ENCODE peak calls at places on chromosome 10, in six cellular contexts. W is body of pancreas; N is CD8-positive, alpha-beta T cell; C is cardiac muscle cell; R is transverse colon; Z is suprapubic skin. A is an unnamed sample. For H3K4me1 and H3K36me3, the result is how much of the 10 kb centered on the place peaks cover.

GRCh38 chr10:126294451-126294850 is 93.8 kb downstream of the ADAM12 start:
- DNase-seq in W (no peak), R (no peak), C (no peak), Z (no peak), N (no peak), A (no peak)

GRCh38 chr10:119817991-119818888 is 54.4 kb downstream of the MCMBP start:
- DNase-seq in Z (peak), W (peak), C (peak), N (no peak), R (peak), A (peak)

GRCh38 chr10:74932648-74933047 is 106.2 kb downstream of the KAT6B start:
- DNase-seq in R (peak), Z (no peak), N (no peak), W (peak), C (no peak), A (no peak)

GRCh38 chr10:47058961-47059391 is 147.7 kb downstream of the PTPN20 start:
- DNase-seq in C (no peak), N (no peak), R (no peak), W (no peak), Z (peak), A (peak)

GRCh38 chr10:63633677-63634487 is 112.7 kb downstream of the REEP3 start:
- DNase-seq in Z (no peak), C (peak), R (no peak), W (no peak), N (no peak), A (no peak)

GRCh38 chr10:114087655-114088054 is 44.0 kb downstream of the ADRB1 start:
- DNase-seq in Z (no peak), R (no peak), C (no peak), N (no peak), W (no peak), A (no peak)

GRCh38 chr10:58951750-58952149 is 224.7 kb upstream of the PHYHIPL start:
- DNase-seq in N (no peak), R (no peak), Z (no peak), C (no peak), W (no peak), A (no peak)

GRCh38 chr10:83930-84530 is 34.9 kb upstream of the TUBB8 start:
- DNase-seq in R (no peak), C (no peak), Z (no peak), N (no peak), W (no peak), A (no peak)

GRCh38 chr10:29681700-29682444 is 47.1 kb upstream of the SVIL start:
- DNase-seq in C (no peak), N (peak), W (no peak), R (no peak), Z (no peak), A (peak)

GRCh38 chr10:84510121-84510520 is 181.7 kb downstream of the CCSER2 start:
- DNase-seq in N (no peak), W (no peak), Z (no peak), R (no peak), C (no peak), A (no peak)

GRCh38 chr10:110344622-110345021 is 39.9 kb upstream of the SMNDC1 start:
- DNase-seq in W (no peak), Z (no peak), C (no peak), R (no peak), N (no peak), A (no peak)

GRCh38 chr10:28722065-28722803 is 44.9 kb downstream of the BAMBI start:
- DNase-seq in Z (no peak), N (no peak), W (peak), R (peak), C (peak), A (peak)

GRCh38 chr10:46293228-46293627 is 6.4 kb downstream of the ANTXRL start:
- DNase-seq in Z (no peak), N (no peak), C (no peak), W (no peak), R (no peak), A (peak)

GRCh38 chr10:28171468-28172235 is 131.2 kb downstream of the MPP7 start:
- DNase-seq in Z (no peak), N (no peak), R (no peak), C (no peak), W (no peak), A (no peak)

GRCh38 chr10:43342279-43343125 is 28.9 kb upstream of the FXYD4 start:
- DNase-seq in Z (no peak), N (no peak), R (no peak), W (no peak), C (no peak), A (no peak)

GRCh38 chr10:45000764-45001381 is at the start of gene ZNF22:
- DNase-seq in R (peak), W (peak), N (peak), C (peak), Z (no peak), A (peak)

GRCh38 chr10:130341325-130341724 is 205.1 kb downstream of the GLRX3 start:
- DNase-seq in C (peak), N (no peak), R (no peak), W (peak), Z (no peak), A (no peak)

GRCh38 chr10:68471063-68471585 is 649 bp downstream of the DNA2 start:
- DNase-seq in C (no peak), Z (no peak), W (no peak), R (no peak), N (no peak), A (no peak)

GRCh38 chr10:131901181-131901829 is 497 bp downstream of the PPP2R2D start:
- DNase-seq in N (peak), C (peak), W (peak), R (peak), Z (peak), A (peak)

GRCh38 chr10:47140752-47141348 is 159.1 kb upstream of the GDF10 start:
- DNase-seq in R (no peak), Z (no peak), N (no peak), C (peak), W (no peak), A (no peak)

GRCh38 chr10:98638920-98639319 is 192.2 kb upstream of the HPS1 start:
- DNase-seq in Z (no peak), R (no peak), N (no peak), W (no peak), C (no peak), A (no peak)

GRCh38 chr10:48927198-48927597 is 12.4 kb downstream of the LRRC18 start:
- DNase-seq in N (no peak), C (no peak), R (no peak), W (no peak), Z (no peak), A (no peak)

GRCh38 chr10:93751832-93752231 is 5.9 kb upstream of the LGI1 start:
- DNase-seq in N (no peak), Z (no peak), W (no peak), C (peak), R (peak), A (no peak)

GRCh38 chr10:67803588-67804394 is 34.2 kb downstream of the DNAJC12 start:
- DNase-seq in N (no peak), Z (no peak), C (no peak), R (no peak), W (no peak), A (no peak)

GRCh38 chr10:70137135-70137534 is 4.5 kb upstream of the AIFM2 start:
- DNase-seq in W (no peak), R (no peak), Z (no peak), N (no peak), C (no peak), A (peak)

GRCh38 chr10:104342941-104343411 is 4.7 kb upstream of the ITPRIP start:
- DNase-seq in C (peak), W (no peak), R (no peak), N (no peak), Z (no peak), A (no peak)

GRCh38 chr10:114970515-114970914 is 32.5 kb downstream of the TRUB1 start:
- DNase-seq in N (peak), Z (no peak), W (no peak), C (peak), R (no peak), A (no peak)

GRCh38 chr10:62637249-62638061 is 167.1 kb upstream of the ADO start:
- DNase-seq in R (peak), N (peak), W (no peak), Z (no peak), C (no peak), A (peak)

GRCh38 chr10:49152663-49153062 is 18.8 kb upstream of the FAM170B start:
- DNase-seq in R (no peak), Z (no peak), W (no peak), C (no peak), N (no peak), A (no peak)

GRCh38 chr10:72336259-72337038 is 18.3 kb downstream of the DNAJB12 start:
- DNase-seq in Z (no peak), R (no peak), N (no peak), C (no peak), W (peak), A (peak)
- H3K4me1 ChIP-seq in Z (half or more), R (half or more), N (half or more), C (under half), W (half or more), A (half or more)

DNA sequence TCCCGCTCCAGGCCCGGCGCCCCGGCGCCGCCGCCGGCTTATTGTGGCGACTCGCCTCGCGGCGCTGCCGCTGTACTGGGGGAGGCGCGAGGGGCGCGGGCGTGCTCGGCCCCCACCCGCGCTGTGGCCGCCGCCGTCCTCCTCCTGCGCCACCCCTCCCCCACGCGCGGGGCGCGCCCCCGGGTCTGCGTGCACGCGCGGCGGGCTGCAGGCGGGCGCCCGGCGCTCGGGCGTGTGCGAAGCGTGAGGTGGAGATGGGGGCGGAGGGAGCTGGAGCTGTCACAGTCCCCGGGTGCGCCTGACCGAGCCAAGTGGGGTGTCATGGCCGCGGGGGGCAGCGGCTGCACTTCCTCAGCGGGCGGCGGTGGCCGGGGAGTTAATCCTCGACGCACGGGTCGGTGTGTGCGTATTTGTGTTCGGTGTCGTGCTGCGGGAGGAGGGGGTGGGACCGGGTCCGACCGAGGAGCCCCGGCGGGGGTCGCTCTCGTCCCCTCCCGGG is 672 bp downstream of the LCOR start:
- DNase-seq in R (peak), N (peak), C (peak), Z (peak), W (peak), A (peak)
- H3K36me3 ChIP-seq in R (under half), N (under half), C (under half), Z (under half), W (under half), A (under half)

GRCh38 chr10:24695452-24695851 is 28.2 kb downstream of the ARHGAP21 start:
- DNase-seq in N (no peak), R (no peak), C (no peak), Z (no peak), W (no peak), A (no peak)

GRCh38 chr10:24694086-24694485 is 29.6 kb downstream of the ARHGAP21 start:
- DNase-seq in C (no peak), N (no peak), Z (no peak), W (no peak), R (no peak), A (no peak)

GRCh38 chr10:24697080-24697479 is 26.6 kb downstream of the ARHGAP21 start:
- DNase-seq in W (no peak), N (no peak), R (no peak), Z (no peak), C (no peak), A (no peak)

GRCh38 chr10:24685958-24686540 is 37.6 kb downstream of the ARHGAP21 start:
- DNase-seq in W (no peak), C (no peak), Z (no peak), R (no peak), N (no peak), A (no peak)

DNA sequence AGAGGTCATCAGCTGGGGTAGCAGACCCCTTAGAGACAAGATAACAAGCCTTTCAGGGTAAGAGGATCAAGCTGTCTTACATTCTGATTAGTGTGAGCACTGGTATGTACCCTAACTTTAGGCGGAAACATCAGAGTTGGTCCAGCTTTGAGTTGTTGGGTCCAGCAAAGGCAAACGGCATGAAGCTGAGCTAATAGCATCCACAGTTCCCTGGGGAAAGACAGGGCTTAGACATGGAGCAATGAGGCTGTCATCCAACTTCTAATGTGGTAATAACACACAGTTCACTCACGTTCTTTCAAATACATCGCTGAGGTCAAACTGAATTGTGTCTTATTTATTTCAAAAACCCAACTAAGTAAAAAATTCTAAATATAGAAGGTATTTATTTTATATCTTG is 32.6 kb downstream of the ARHGAP21 start:
- DNase-seq in N (no peak), C (no peak), R (no peak), W (no peak), Z (no peak), A (no peak)
- H3K27ac ChIP-seq in N (no peak), C (no peak), R (no peak), W (no peak), Z (no peak), A (no peak)

DNA sequence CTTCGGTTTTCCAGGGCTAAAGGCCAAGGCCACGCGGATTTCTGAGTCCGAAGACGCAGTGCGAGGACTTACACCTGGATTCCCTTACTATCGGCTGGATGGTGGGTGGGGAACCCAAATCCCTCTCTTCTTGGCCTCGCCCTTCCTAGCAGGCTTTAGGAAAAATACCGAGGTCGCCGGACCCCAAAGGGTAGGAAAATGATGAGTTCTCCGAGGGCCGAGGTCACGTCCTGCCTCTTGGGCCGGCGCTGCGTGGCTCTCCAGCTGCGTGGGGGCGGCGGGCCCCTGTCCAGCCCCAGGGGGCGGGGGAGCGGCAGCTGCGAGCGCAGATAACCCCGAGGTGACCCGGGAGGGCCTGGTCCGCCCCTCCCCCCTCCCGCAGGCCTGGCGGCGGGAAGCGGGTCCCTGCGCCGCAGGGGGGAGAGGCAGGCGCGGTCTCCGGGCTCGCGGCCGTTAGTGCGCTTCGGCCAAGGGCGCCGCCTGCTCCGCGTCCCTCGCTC is 805 bp upstream of the HMX3 start:
- DNase-seq in C (no peak), R (no peak), Z (no peak), N (no peak), W (no peak), A (no peak)
- H3K4me1 ChIP-seq in C (under half), R (half or more), Z (half or more), N (half or more), W (half or more), A (half or more)

DNA sequence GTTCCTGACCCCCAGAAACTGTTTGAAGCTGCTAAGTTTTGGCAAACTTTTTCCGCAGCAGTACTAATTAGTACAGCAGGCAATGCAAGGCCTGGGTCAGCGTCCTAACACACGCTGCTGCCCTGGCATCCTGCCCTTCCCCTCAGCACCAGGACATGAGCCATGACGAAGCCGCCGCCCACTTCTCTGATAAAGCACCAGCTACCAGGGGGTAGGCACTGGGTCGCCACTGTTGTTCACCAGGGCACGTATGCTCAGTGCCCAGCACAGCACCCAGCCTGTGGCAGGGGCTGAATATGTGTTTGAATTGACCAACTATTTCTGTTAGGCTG is 59.5 kb downstream of the CHST15 start:
- DNase-seq in N (no peak), C (no peak), R (no peak), Z (no peak), W (no peak), A (peak)
- H3K36me3 ChIP-seq in N (under half), C (under half), R (under half), Z (under half), W (under half), A (under half)

GRCh38 chr10:124974131-124974530 is 32.2 kb downstream of the ZRANB1 start:
- DNase-seq in Z (no peak), N (no peak), C (no peak), W (no peak), R (no peak), A (no peak)

GRCh38 chr10:124975977-124976514 is 34.1 kb downstream of the ZRANB1 start:
- DNase-seq in C (no peak), R (no peak), Z (no peak), W (no peak), N (no peak), A (no peak)

GRCh38 chr10:124971276-124971675 is 29.4 kb downstream of the ZRANB1 start:
- DNase-seq in C (peak), Z (no peak), W (no peak), R (no peak), N (no peak), A (no peak)

GRCh38 chr10:124977161-124977560 is 35.2 kb downstream of the ZRANB1 start:
- DNase-seq in W (no peak), R (no peak), Z (no peak), C (no peak), N (no peak), A (no peak)

DNA sequence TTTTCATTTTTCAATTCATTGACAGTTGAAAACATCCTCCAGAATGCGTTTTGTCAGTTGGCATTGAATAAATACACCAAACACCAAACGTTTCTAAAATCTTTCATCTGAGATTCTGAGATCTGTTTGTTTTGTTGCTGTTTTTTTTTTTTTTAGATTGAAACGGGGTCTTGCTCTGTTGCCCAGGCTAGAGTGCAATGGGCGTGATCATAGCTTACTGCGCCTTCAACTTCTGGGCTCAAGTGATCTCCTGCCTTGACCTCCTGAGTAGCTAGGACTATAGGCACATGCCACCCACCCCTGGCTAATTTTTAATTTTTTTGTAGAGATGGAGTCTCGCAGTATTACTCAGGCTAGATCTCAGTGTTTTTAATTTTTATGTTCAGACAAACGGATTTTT is 30.7 kb downstream of the ZRANB1 start:
- DNase-seq in Z (no peak), C (no peak), N (no peak), W (no peak), R (no peak), A (no peak)
- H3K27ac ChIP-seq in Z (no peak), C (no peak), N (no peak), W (no peak), R (no peak), A (no peak)

GRCh38 chr10:22605168-22605567 is 109.2 kb downstream of the PIP4K2A start:
- DNase-seq in N (no peak), R (no peak), C (no peak), W (no peak), Z (no peak), A (no peak)

GRCh38 chr10:22604314-22605091 is 109.9 kb downstream of the PIP4K2A start:
- DNase-seq in N (no peak), C (no peak), W (no peak), R (no peak), Z (no peak), A (no peak)

GRCh38 chr10:22607261-22607660 is 107.1 kb downstream of the PIP4K2A start:
- DNase-seq in W (no peak), R (no peak), N (no peak), C (peak), Z (no peak), A (no peak)

GRCh38 chr10:22603581-22603980 is 110.8 kb downstream of the PIP4K2A start:
- DNase-seq in N (no peak), R (no peak), C (no peak), Z (no peak), W (no peak), A (no peak)

DNA sequence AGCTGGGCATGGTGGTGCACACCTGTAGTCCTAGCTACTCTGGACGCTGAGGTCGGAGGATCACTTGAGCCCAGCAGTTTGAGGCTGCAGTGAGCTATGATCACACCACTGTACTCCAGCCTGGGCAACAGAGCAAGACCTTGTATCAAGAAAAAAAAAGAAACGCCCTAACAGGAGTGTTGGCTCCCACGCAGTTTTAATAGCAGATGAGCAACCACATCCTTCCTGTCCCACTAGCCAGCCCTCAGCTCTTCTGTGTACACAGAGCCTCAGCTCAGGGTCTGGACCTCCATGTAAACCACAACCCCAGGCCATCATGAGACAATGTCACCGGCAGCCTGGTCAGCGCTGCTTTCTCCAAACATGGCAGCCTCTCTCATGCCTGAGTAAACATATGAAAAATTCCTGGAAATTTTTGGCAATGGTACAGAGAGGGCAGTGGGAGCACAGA is 108.2 kb downstream of the PIP4K2A start:
- DNase-seq in N (no peak), W (no peak), R (peak), C (no peak), Z (no peak), A (peak)
- H3K4me1 ChIP-seq in N (half or more), W (under half), R (under half), C (under half), Z (under half), A (half or more)